ENCODE peak calls at places on chromosomes 3 and 15, in eight cellular contexts. One of them, this sample, is unnamed.

GRCh38 chr3:170128259-170128976 is 53.1 kb downstream of the PHC3 start:
- DNase-seq in NCI-H1092 treated with DMSO at 0.1 percent for 48 hours: no peak
- DNase-seq in PC-3: no peak
- DNase-seq in hippocampal formation: no peak
- DNase-seq in brain microvascular endothelial cell: no peak
- DNase-seq in HT1080: no peak
- DNase-seq in foreskin fibroblast: no peak
- DNase-seq in AG10803: no peak
- DNase-seq in this sample: no peak

GRCh38 chr3:127101411-127102067 is 91.4 kb upstream of the PRR23E start:
- DNase-seq in NCI-H1092 treated with DMSO at 0.1 percent for 48 hours: no peak
- DNase-seq in PC-3: no peak
- DNase-seq in hippocampal formation: no peak
- DNase-seq in brain microvascular endothelial cell: no peak
- DNase-seq in HT1080: no peak
- DNase-seq in foreskin fibroblast: no peak
- DNase-seq in AG10803: no peak
- DNase-seq in this sample: no peak

GRCh38 chr3:141526709-141527108 is 39.9 kb downstream of the RASA2 start:
- DNase-seq in NCI-H1092 treated with DMSO at 0.1 percent for 48 hours: no peak
- DNase-seq in PC-3: peak
- DNase-seq in hippocampal formation: no peak
- DNase-seq in brain microvascular endothelial cell: no peak
- DNase-seq in HT1080: no peak
- DNase-seq in foreskin fibroblast: no peak
- DNase-seq in AG10803: no peak
- DNase-seq in this sample: no peak

GRCh38 chr3:55337641-55338174 is 149.4 kb downstream of the WNT5A start:
- DNase-seq in NCI-H1092 treated with DMSO at 0.1 percent for 48 hours: no peak
- DNase-seq in PC-3: no peak
- DNase-seq in hippocampal formation: no peak
- DNase-seq in brain microvascular endothelial cell: no peak
- DNase-seq in HT1080: no peak
- DNase-seq in foreskin fibroblast: no peak
- DNase-seq in AG10803: no peak
- DNase-seq in this sample: no peak

GRCh38 chr15:95944193-95944592 is 386.3 kb upstream of the NR2F2 start:
- DNase-seq in NCI-H1092 treated with DMSO at 0.1 percent for 48 hours: peak
- DNase-seq in PC-3: no peak
- DNase-seq in hippocampal formation: no peak
- DNase-seq in brain microvascular endothelial cell: no peak
- DNase-seq in HT1080: no peak
- DNase-seq in foreskin fibroblast: no peak
- DNase-seq in AG10803: no peak
- DNase-seq in this sample: no peak

GRCh38 chr3:72487946-72488735 is 360.1 kb downstream of the SHQ1 start:
- DNase-seq in NCI-H1092 treated with DMSO at 0.1 percent for 48 hours: no peak
- DNase-seq in PC-3: no peak
- DNase-seq in hippocampal formation: no peak
- DNase-seq in brain microvascular endothelial cell: no peak
- DNase-seq in HT1080: no peak
- DNase-seq in foreskin fibroblast: no peak
- DNase-seq in AG10803: peak
- DNase-seq in this sample: peak

GRCh38 chr3:37622999-37623883 is 238.4 kb upstream of the CTDSPL start:
- DNase-seq in NCI-H1092 treated with DMSO at 0.1 percent for 48 hours: no peak
- DNase-seq in PC-3: no peak
- DNase-seq in hippocampal formation: no peak
- DNase-seq in brain microvascular endothelial cell: no peak
- DNase-seq in HT1080: no peak
- DNase-seq in foreskin fibroblast: no peak
- DNase-seq in AG10803: no peak
- DNase-seq in this sample: no peak

GRCh38 chr3:171328419-171329082 is 131.7 kb downstream of the TNIK start:
- DNase-seq in NCI-H1092 treated with DMSO at 0.1 percent for 48 hours: no peak
- DNase-seq in PC-3: peak
- DNase-seq in hippocampal formation: no peak
- DNase-seq in brain microvascular endothelial cell: no peak
- DNase-seq in HT1080: peak
- DNase-seq in foreskin fibroblast: no peak
- DNase-seq in AG10803: peak
- DNase-seq in this sample: no peak

GRCh38 chr3:138265745-138266144 is 63.9 kb downstream of the NME9 start:
- DNase-seq in NCI-H1092 treated with DMSO at 0.1 percent for 48 hours: no peak
- DNase-seq in PC-3: no peak
- DNase-seq in hippocampal formation: no peak
- DNase-seq in brain microvascular endothelial cell: no peak
- DNase-seq in HT1080: no peak
- DNase-seq in foreskin fibroblast: no peak
- DNase-seq in AG10803: no peak
- DNase-seq in this sample: no peak

GRCh38 chr3:4231041-4231440 is 72.1 kb upstream of the SETMAR start:
- DNase-seq in NCI-H1092 treated with DMSO at 0.1 percent for 48 hours: no peak
- DNase-seq in PC-3: no peak
- DNase-seq in hippocampal formation: no peak
- DNase-seq in brain microvascular endothelial cell: no peak
- DNase-seq in HT1080: no peak
- DNase-seq in foreskin fibroblast: no peak
- DNase-seq in AG10803: no peak
- DNase-seq in this sample: no peak

GRCh38 chr3:146969356-146969755 is 364.2 kb upstream of the PLSCR5 start:
- DNase-seq in NCI-H1092 treated with DMSO at 0.1 percent for 48 hours: no peak
- DNase-seq in PC-3: no peak
- DNase-seq in hippocampal formation: no peak
- DNase-seq in brain microvascular endothelial cell: no peak
- DNase-seq in HT1080: no peak
- DNase-seq in foreskin fibroblast: peak
- DNase-seq in AG10803: peak
- DNase-seq in this sample: peak

GRCh38 chr3:47646362-47646761 is 67.7 kb upstream of the CSPG5 start:
- DNase-seq in NCI-H1092 treated with DMSO at 0.1 percent for 48 hours: no peak
- DNase-seq in PC-3: no peak
- DNase-seq in hippocampal formation: no peak
- DNase-seq in brain microvascular endothelial cell: no peak
- DNase-seq in HT1080: no peak
- DNase-seq in foreskin fibroblast: peak
- DNase-seq in AG10803: peak
- DNase-seq in this sample: no peak

GRCh38 chr15:30649952-30650929 is 24.3 kb downstream of the ARHGAP11B start:
- DNase-seq in NCI-H1092 treated with DMSO at 0.1 percent for 48 hours: no peak
- DNase-seq in PC-3: no peak
- DNase-seq in hippocampal formation: no peak
- DNase-seq in brain microvascular endothelial cell: no peak
- DNase-seq in HT1080: peak
- DNase-seq in foreskin fibroblast: peak
- DNase-seq in AG10803: peak
- DNase-seq in this sample: no peak

GRCh38 chr15:79442911-79443310 is 10.8 kb downstream of the MINAR1 start:
- DNase-seq in NCI-H1092 treated with DMSO at 0.1 percent for 48 hours: no peak
- DNase-seq in PC-3: no peak
- DNase-seq in hippocampal formation: no peak
- DNase-seq in brain microvascular endothelial cell: no peak
- DNase-seq in HT1080: no peak
- DNase-seq in foreskin fibroblast: no peak
- DNase-seq in AG10803: no peak
- DNase-seq in this sample: no peak